ENCODE peak calls at places on chromosomes 11 and 22, in nine cellular contexts. O, A, E, N, I, F, H, L and B are unnamed samples.

GRCh38 chr11:43919852-43920597 is 22.4 kb upstream of the C11orf96 start:
- DNase-seq in O (no peak), A (no peak), E (no peak), N (no peak), I (peak), F (no peak), H (peak), L (peak), B (no peak)

GRCh38 chr11:47186076-47186936 is at the start of gene PACSIN3:
- DNase-seq in O (no peak), A (no peak), E (peak), N (peak), I (no peak), F (no peak), H (peak), L (no peak), B (no peak)

GRCh38 chr11:104151404-104152204 is 12.3 kb downstream of the PDGFD start:
- DNase-seq in O (no peak), A (peak), E (no peak), N (no peak), I (no peak), F (no peak), H (peak), L (peak), B (peak)

GRCh38 chr11:74689666-74690065 is 41.6 kb downstream of the CHRDL2 start:
- DNase-seq in O (no peak), A (no peak), E (no peak), N (no peak), I (no peak), F (no peak), H (no peak), L (peak), B (peak)

GRCh38 chr11:46290598-46291309 is 13.3 kb downstream of the CREB3L1 start:
- DNase-seq in O (peak), A (peak), E (peak), N (peak), I (peak), F (no peak), H (peak), L (peak), B (peak)

GRCh38 chr11:69922596-69923111 is 103.4 kb upstream of the FGF3 start:
- DNase-seq in O (peak), A (no peak), E (no peak), N (no peak), I (no peak), F (no peak), H (no peak), L (no peak), B (no peak)

GRCh38 chr11:69299572-69299971 is 5.6 kb downstream of the MYEOV start:
- DNase-seq in O (no peak), A (no peak), E (no peak), N (no peak), I (no peak), F (no peak), H (no peak), L (no peak), B (no peak)

GRCh38 chr11:77180346-77180745 is 52.3 kb downstream of the MYO7A start:
- DNase-seq in O (no peak), A (no peak), E (no peak), N (no peak), I (no peak), F (no peak), H (no peak), L (no peak), B (no peak)

GRCh38 chr11:70630816-70631623 is 232.7 kb downstream of the CTTN start:
- DNase-seq in O (no peak), A (no peak), E (no peak), N (no peak), I (no peak), F (no peak), H (no peak), L (peak), B (no peak)

GRCh38 chr11:99162819-99163218 is 142.1 kb downstream of the CNTN5 start:
- DNase-seq in O (no peak), A (no peak), E (no peak), N (no peak), I (no peak), F (no peak), H (no peak), L (no peak), B (no peak)

GRCh38 chr11:46856605-46857339 is 10.7 kb upstream of the CKAP5 start:
- DNase-seq in O (no peak), A (no peak), E (no peak), N (no peak), I (no peak), F (no peak), H (no peak), L (no peak), B (no peak)

GRCh38 chr11:80529722-80530121 is 1088.9 kb upstream of the TENM4 start:
- DNase-seq in O (no peak), A (no peak), E (no peak), N (no peak), I (no peak), F (no peak), H (no peak), L (no peak), B (no peak)

GRCh38 chr22:23063539-23064380 is 6.6 kb upstream of the GNAZ start:
- DNase-seq in O (peak), A (no peak), E (no peak), N (peak), I (no peak), F (no peak), H (no peak), L (no peak), B (no peak)

GRCh38 chr22:30408388-30409101 is 11.7 kb downstream of the SEC14L2 start:
- DNase-seq in O (no peak), A (peak), E (no peak), N (no peak), I (no peak), F (no peak), H (peak), L (peak), B (peak)

GRCh38 chr22:42070517-42071422 is at the start of gene NAGA:
- DNase-seq in O (peak), A (peak), E (peak), N (peak), I (peak), F (peak), H (peak), L (peak), B (peak)

GRCh38 chr11:105142167-105142566 is 2.6 kb upstream of the CARD18 start:
- DNase-seq in O (no peak), A (no peak), E (no peak), N (no peak), I (no peak), F (no peak), H (no peak), L (no peak), B (no peak)

GRCh38 chr22:29716814-29717213 is 3.0 kb upstream of the CABP7 start:
- DNase-seq in O (no peak), A (peak), E (peak), N (peak), I (peak), F (no peak), H (peak), L (peak), B (peak)

GRCh38 chr11:33044281-33044680 is 4.9 kb downstream of the TCP11L1 start:
- DNase-seq in O (no peak), A (no peak), E (no peak), N (no peak), I (no peak), F (no peak), H (no peak), L (no peak), B (peak)

GRCh38 chr11:34850339-34850738 is 65.8 kb downstream of the APIP start:
- DNase-seq in O (no peak), A (no peak), E (no peak), N (no peak), I (no peak), F (no peak), H (no peak), L (no peak), B (no peak)

GRCh38 chr11:31022080-31022479 is 347.5 kb downstream of the DCDC1 start:
- DNase-seq in O (no peak), A (no peak), E (no peak), N (no peak), I (no peak), F (no peak), H (no peak), L (no peak), B (no peak)

GRCh38 chr11:36703055-36703404 is 105.0 kb upstream of the RAG2 start:
- DNase-seq in O (no peak), A (no peak), E (no peak), N (no peak), I (no peak), F (no peak), H (no peak), L (no peak), B (no peak)

GRCh38 chr11:23021287-23021863 is 161.1 kb upstream of the CCDC179 start:
- DNase-seq in O (no peak), A (peak), E (no peak), N (peak), I (peak), F (no peak), H (peak), L (peak), B (peak)

GRCh38 chr11:90803366-90803765 is 580.5 kb upstream of the CHORDC1 start:
- DNase-seq in O (no peak), A (no peak), E (no peak), N (no peak), I (no peak), F (no peak), H (no peak), L (no peak), B (no peak)

GRCh38 chr11:127000291-127000968 is at the start of gene KIRREL3:
- DNase-seq in O (no peak), A (peak), E (no peak), N (no peak), I (no peak), F (no peak), H (no peak), L (no peak), B (peak)

GRCh38 chr22:17199131-17199731 is 20.0 kb downstream of the ADA2 start:
- DNase-seq in O (no peak), A (peak), E (peak), N (no peak), I (no peak), F (no peak), H (peak), L (peak), B (peak)
- H3K4me3 ChIP-seq in O (peak), A (peak), E (peak), N (peak), I (peak), F (peak), H (peak), L (peak), B (peak)

DNA sequence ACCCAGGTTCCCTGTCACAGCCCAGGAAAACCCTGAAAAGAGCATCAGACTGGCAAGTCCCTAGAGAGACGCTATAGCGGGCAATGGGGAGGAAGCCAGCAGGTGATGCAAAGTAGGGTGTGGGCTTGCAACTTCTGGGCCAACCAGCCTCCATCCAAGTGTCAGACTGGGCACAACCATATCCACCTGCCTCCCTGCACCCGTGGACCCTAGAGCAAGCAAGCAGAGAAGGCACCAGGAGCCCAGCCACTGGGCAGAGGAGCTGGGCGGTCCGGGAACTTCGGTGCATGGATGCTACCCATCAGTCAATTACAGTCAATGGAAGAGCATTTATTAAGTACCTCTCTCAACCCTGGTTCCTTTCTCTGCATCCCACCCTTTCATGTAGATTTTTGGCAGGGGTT is 2.8 kb downstream of the NECTIN1 start:
- DNase-seq in O (no peak), A (no peak), E (no peak), N (no peak), I (no peak), F (no peak), H (no peak), L (no peak), B (no peak)
- H3K4me3 ChIP-seq in O (peak), A (no peak), E (no peak), N (no peak), I (no peak), F (no peak), H (no peak), L (no peak), B (no peak)

GRCh38 chr22:46046299-46046685 is 69.3 kb upstream of the WNT7B start:
- DNase-seq in O (no peak), A (no peak), E (no peak), N (no peak), I (no peak), F (no peak), H (no peak), L (no peak), B (no peak)
- H3K4me3 ChIP-seq in O (peak), A (peak), E (peak), N (peak), I (no peak), F (peak), H (no peak), L (no peak), B (no peak)

GRCh38 chr11:20289732-20290131 is 73.8 kb upstream of the HTATIP2 start:
- DNase-seq in O (no peak), A (no peak), E (no peak), N (no peak), I (no peak), F (no peak), H (no peak), L (no peak), B (no peak)

GRCh38 chr11:20293531-20293930 is 70.0 kb upstream of the HTATIP2 start:
- DNase-seq in O (no peak), A (no peak), E (no peak), N (no peak), I (no peak), F (no peak), H (no peak), L (no peak), B (no peak)

DNA sequence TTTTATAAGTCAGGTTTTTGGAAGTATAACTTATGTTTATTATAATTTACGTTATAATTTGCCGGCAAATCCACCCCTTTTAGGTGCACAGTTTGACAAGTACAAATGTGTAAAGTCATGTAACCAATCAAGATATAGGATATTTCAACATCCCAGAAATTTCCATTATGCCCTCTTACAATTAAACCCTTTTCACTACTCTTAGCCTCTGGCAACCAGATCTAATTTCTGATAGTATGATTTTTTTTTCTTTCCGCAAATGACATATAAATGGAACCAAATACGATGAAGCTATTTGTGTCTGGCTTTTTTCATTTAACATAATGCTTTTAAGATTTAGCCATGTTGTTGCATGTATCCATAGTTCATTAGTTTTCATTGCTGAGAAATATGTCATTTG is 69.5 kb upstream of the HTATIP2 start:
- DNase-seq in O (no peak), A (no peak), E (no peak), N (no peak), I (no peak), F (no peak), H (no peak), L (no peak), B (no peak)
- H3K4me3 ChIP-seq in O (no peak), A (no peak), E (no peak), N (no peak), I (no peak), F (no peak), H (no peak), L (no peak), B (no peak)

GRCh38 chr22:41009222-41009948 is 58.2 kb downstream of the RBX1 start:
- DNase-seq in O (no peak), A (peak), E (no peak), N (no peak), I (peak), F (no peak), H (peak), L (peak), B (peak)
- H3K4me3 ChIP-seq in O (no peak), A (no peak), E (no peak), N (no peak), I (no peak), F (no peak), H (no peak), L (no peak), B (no peak)